ENCODE peak calls at places on chromosome 12, in nine cellular contexts. Y is left cardiac atrium; I is hepatic stellate cell; C is left colon; P is heart left ventricle; F is AML-193; U is stimulated activated CD4-positive, alpha-beta T cell treated with anti-CD3 and anti-CD28 coated beads, Interleukin-1b, Interleukin-23, amount 100 ng/mL, for 48 hours; Q is fibroblast of mammary gland; S is T-helper 9 cell. X is an unnamed sample.

GRCh38 chr12:50505945-50506344 is 1.2 kb downstream of the DIP2B start:
- DNase-seq in P (no peak), I (no peak), F (peak), Q (peak), S (no peak), U (no peak), C (no peak), Y (no peak), X (no peak)

GRCh38 chr12:76927170-76927784 is 48.5 kb upstream of the CSRP2 start:
- DNase-seq in U (peak), I (peak), S (no peak), Y (peak), F (peak), Q (peak), C (peak), P (no peak), X (no peak)

GRCh38 chr12:76313289-76313688 is 34.9 kb downstream of the BBS10 start:
- DNase-seq in I (no peak), C (no peak), U (no peak), F (no peak), P (no peak), Q (no peak), S (no peak), Y (no peak), X (no peak)

GRCh38 chr12:5768171-5768879 is 176.7 kb downstream of the ANO2 start:
- DNase-seq in Y (peak), C (peak), S (no peak), F (no peak), Q (no peak), I (no peak), P (peak), U (no peak), X (no peak)

GRCh38 chr12:85855305-85855704 is 18.8 kb upstream of the NTS start:
- DNase-seq in P (no peak), Y (no peak), C (no peak), Q (no peak), U (no peak), S (no peak), F (no peak), I (no peak), X (no peak)

GRCh38 chr12:119178544-119179334 is at the start of gene HSPB8:
- DNase-seq in Y (peak), F (no peak), Q (peak), P (peak), C (peak), U (no peak), S (no peak), I (peak), X (no peak)

GRCh38 chr12:74334770-74335169 is 202.9 kb upstream of the ATXN7L3B start:
- DNase-seq in S (no peak), U (no peak), P (no peak), I (no peak), Q (peak), F (no peak), C (no peak), Y (no peak), X (no peak)

GRCh38 chr12:116087962-116088361 is 189.5 kb downstream of the MED13L start:
- DNase-seq in Q (no peak), C (no peak), Y (no peak), I (no peak), U (peak), S (no peak), P (no peak), F (no peak), X (no peak)

GRCh38 chr12:106416273-106416672 is 58.7 kb downstream of the POLR3B start:
- DNase-seq in U (no peak), P (no peak), Y (no peak), Q (no peak), S (no peak), C (no peak), I (no peak), F (no peak), X (no peak)

GRCh38 chr12:120292661-120293531 is at the start of gene RNU4-1:
- DNase-seq in U (peak), Y (peak), S (peak), I (peak), C (peak), P (no peak), Q (peak), F (peak), X (peak)

GRCh38 chr12:18421840-18422239 is 160.5 kb downstream of the PIK3C2G start:
- DNase-seq in U (no peak), P (no peak), Y (no peak), F (no peak), I (no peak), Q (peak), C (no peak), S (no peak), X (no peak)

GRCh38 chr12:12716151-12716844 is 870 bp upstream of the CDKN1B start:
- DNase-seq in S (no peak), Q (peak), F (no peak), P (no peak), U (no peak), C (peak), I (peak), Y (no peak), X (no peak)

GRCh38 chr12:72230589-72230988 is 41.6 kb upstream of the TRHDE start:
- DNase-seq in P (no peak), Q (no peak), I (peak), F (no peak), C (no peak), Y (no peak), S (no peak), U (no peak), X (no peak)

X was measured in effector CD4-positive, alpha-beta T cell.